ENCODE peak calls at places on chromosome 6, in ten cellular contexts. A is endodermal cell; Q is SJCRH30; R is left ventricle myocardium inferior; M is IMR-90; U is aorta; B is CD4-positive, alpha-beta T cell; I is body of pancreas; O is adrenal gland; C is epithelial cell of prostate. N is an unnamed sample.

GRCh38 chr6:167219967-167220512 is 62.3 kb upstream of the GPR31 start:
- DNase-seq in I (no peak), M (no peak), B (no peak), U (no peak), O (no peak), R (no peak), C (no peak), A (peak), Q (no peak), N (no peak)

GRCh38 chr6:154907293-154907692 is 87.8 kb upstream of the TIAM2 start:
- DNase-seq in Q (no peak), O (no peak), R (no peak), A (no peak), C (no peak), U (peak), I (no peak), M (peak), B (no peak), N (no peak)

GRCh38 chr6:30589754-30590358 is 18.6 kb downstream of the ABCF1 start:
- DNase-seq in O (no peak), Q (no peak), C (no peak), I (no peak), U (no peak), A (no peak), B (no peak), R (no peak), M (no peak), N (peak)

GRCh38 chr6:120620900-120621299 is 713.4 kb downstream of the TBC1D32 start:
- DNase-seq in U (no peak), O (no peak), I (no peak), M (no peak), A (no peak), B (no peak), R (no peak), C (no peak), Q (no peak), N (no peak)

GRCh38 chr6:111113731-111114438 is 26.6 kb downstream of the SLC16A10 start:
- DNase-seq in B (no peak), I (peak), Q (peak), C (no peak), A (peak), R (peak), U (peak), M (peak), O (peak), N (peak)

GRCh38 chr6:144265390-144265789 is 19.7 kb upstream of the UTRN start:
- DNase-seq in B (no peak), R (no peak), M (peak), A (peak), Q (peak), O (no peak), U (no peak), I (peak), C (no peak), N (no peak)

GRCh38 chr6:116412270-116412669 is 41.5 kb downstream of the DSE start:
- DNase-seq in U (no peak), I (no peak), M (no peak), B (no peak), O (no peak), Q (peak), A (no peak), R (no peak), C (no peak), N (no peak)

GRCh38 chr6:144349690-144350132 is 64.6 kb downstream of the UTRN start:
- DNase-seq in U (no peak), B (no peak), A (no peak), O (peak), C (no peak), Q (no peak), I (no peak), M (peak), R (no peak), N (no peak)

GRCh38 chr6:14055541-14055940 is 62.0 kb upstream of the CD83 start:
- DNase-seq in U (no peak), C (no peak), B (no peak), Q (no peak), A (no peak), I (no peak), M (no peak), R (no peak), O (no peak), N (no peak)

GRCh38 chr6:141552463-141552862 is 580.3 kb upstream of the GJE1 start:
- DNase-seq in I (peak), O (no peak), R (no peak), U (no peak), C (peak), B (no peak), A (no peak), Q (no peak), M (peak), N (no peak)

GRCh38 chr6:70474751-70475150 is 61.4 kb downstream of the FAM135A start:
- DNase-seq in O (no peak), M (peak), C (no peak), U (no peak), I (no peak), R (no peak), Q (no peak), A (peak), B (no peak), N (no peak)

GRCh38 chr6:159540152-159540551 is 152.9 kb downstream of the SOD2 start:
- DNase-seq in C (no peak), R (no peak), B (no peak), A (peak), U (no peak), I (no peak), M (no peak), O (no peak), Q (peak), N (no peak)

GRCh38 chr6:140809694-140810101 is 1323.0 kb upstream of the GJE1 start:
- DNase-seq in B (no peak), Q (no peak), I (no peak), U (no peak), A (no peak), C (no peak), M (no peak), R (no peak), O (no peak), N (no peak)

GRCh38 chr6:44010411-44011349 is 116.6 kb downstream of the MRPL14 start:
- DNase-seq in O (peak), Q (peak), B (no peak), U (peak), R (peak), M (peak), I (peak), A (peak), C (no peak), N (no peak)

GRCh38 chr6:37502703-37503485 is 3.2 kb upstream of the CCDC167 start:
- DNase-seq in O (no peak), C (no peak), U (no peak), B (peak), I (no peak), M (no peak), Q (no peak), A (no peak), R (no peak), N (no peak)

GRCh38 chr6:138371720-138372119 is 6.0 kb upstream of the SMIM28 start:
- DNase-seq in R (no peak), M (no peak), U (no peak), B (no peak), A (no peak), Q (peak), I (no peak), C (no peak), O (no peak), N (no peak)

GRCh38 chr6:113854531-113855499 is 2.3 kb upstream of the MARCKS start:
- DNase-seq in B (no peak), C (no peak), R (peak), A (peak), M (peak), O (peak), U (peak), I (peak), Q (peak), N (peak)
- H3K27ac ChIP-seq in B (no peak), C (peak), R (peak), A (peak), M (peak), O (peak), U (no peak), I (peak), Q (peak), N (peak)

GRCh38 chr6:95110767-95111166 is 466.6 kb upstream of the MANEA start:
- DNase-seq in M (no peak), B (no peak), A (no peak), R (no peak), I (no peak), Q (no peak), U (no peak), O (no peak), C (no peak), N (no peak)

GRCh38 chr6:95109212-95109611 is 468.1 kb upstream of the MANEA start:
- DNase-seq in I (no peak), R (no peak), B (no peak), M (no peak), O (no peak), Q (no peak), A (no peak), U (no peak), C (no peak), N (no peak)
- H3K27ac ChIP-seq in I (no peak), R (no peak), B (no peak), M (no peak), O (no peak), Q (no peak), A (no peak), U (no peak), C (no peak), N (no peak)

DNA sequence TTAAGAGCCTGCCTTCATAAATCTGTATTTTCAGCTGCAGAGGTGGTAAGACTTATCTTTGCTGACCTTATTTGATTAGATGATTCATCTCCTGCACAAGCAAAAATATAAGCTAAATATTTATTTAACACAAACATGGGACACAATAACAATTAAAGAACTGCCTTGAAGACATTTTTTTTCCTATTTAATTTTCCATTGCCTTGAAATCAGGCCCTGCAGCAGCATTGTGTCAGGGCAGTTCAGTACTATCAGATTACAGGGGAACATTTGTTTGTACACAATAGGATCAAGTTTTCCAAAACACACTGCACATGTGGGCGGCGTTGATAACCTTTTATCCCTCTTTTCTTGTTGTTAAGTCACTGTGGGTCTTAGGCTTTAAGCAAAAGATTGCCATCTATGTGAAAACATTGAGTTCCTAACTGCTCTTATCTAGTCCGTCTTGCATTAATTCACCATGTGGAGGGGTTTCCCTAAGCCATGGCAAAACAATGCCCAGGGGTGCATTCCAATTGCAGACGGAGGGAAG is 7.4 kb downstream of the ADGRF5 start:
- DNase-seq in I (no peak), Q (no peak), O (no peak), R (no peak), M (no peak), A (no peak), C (no peak), B (no peak), U (no peak), N (no peak)
- H3K27ac ChIP-seq in I (no peak), Q (no peak), O (no peak), R (peak), M (no peak), A (no peak), C (no peak), B (no peak), U (no peak), N (peak)

GRCh38 chr6:165628955-165629354 is 34.1 kb downstream of the PDE10A start:
- DNase-seq in U (no peak), C (no peak), R (no peak), O (no peak), M (no peak), B (no peak), Q (no peak), I (no peak), A (no peak), N (no peak)

GRCh38 chr6:165630544-165630953 is 32.5 kb downstream of the PDE10A start:
- DNase-seq in R (no peak), B (no peak), Q (no peak), C (no peak), U (no peak), O (no peak), I (no peak), M (peak), A (no peak), N (no peak)

GRCh38 chr6:165634486-165634885 is 28.6 kb downstream of the PDE10A start:
- DNase-seq in I (no peak), M (no peak), B (no peak), C (no peak), U (no peak), O (no peak), R (no peak), A (no peak), Q (no peak), N (no peak)

GRCh38 chr6:165634076-165634475 is 29.0 kb downstream of the PDE10A start:
- DNase-seq in R (no peak), M (no peak), I (no peak), A (no peak), O (no peak), Q (no peak), B (no peak), C (no peak), U (no peak), N (no peak)

GRCh38 chr6:165632194-165632593 is 30.8 kb downstream of the PDE10A start:
- DNase-seq in Q (no peak), C (no peak), M (peak), O (no peak), I (no peak), B (no peak), A (no peak), U (no peak), R (no peak), N (no peak)
- H3K27ac ChIP-seq in Q (no peak), C (no peak), M (no peak), O (no peak), I (no peak), B (no peak), A (no peak), U (no peak), R (peak), N (no peak)

DNA sequence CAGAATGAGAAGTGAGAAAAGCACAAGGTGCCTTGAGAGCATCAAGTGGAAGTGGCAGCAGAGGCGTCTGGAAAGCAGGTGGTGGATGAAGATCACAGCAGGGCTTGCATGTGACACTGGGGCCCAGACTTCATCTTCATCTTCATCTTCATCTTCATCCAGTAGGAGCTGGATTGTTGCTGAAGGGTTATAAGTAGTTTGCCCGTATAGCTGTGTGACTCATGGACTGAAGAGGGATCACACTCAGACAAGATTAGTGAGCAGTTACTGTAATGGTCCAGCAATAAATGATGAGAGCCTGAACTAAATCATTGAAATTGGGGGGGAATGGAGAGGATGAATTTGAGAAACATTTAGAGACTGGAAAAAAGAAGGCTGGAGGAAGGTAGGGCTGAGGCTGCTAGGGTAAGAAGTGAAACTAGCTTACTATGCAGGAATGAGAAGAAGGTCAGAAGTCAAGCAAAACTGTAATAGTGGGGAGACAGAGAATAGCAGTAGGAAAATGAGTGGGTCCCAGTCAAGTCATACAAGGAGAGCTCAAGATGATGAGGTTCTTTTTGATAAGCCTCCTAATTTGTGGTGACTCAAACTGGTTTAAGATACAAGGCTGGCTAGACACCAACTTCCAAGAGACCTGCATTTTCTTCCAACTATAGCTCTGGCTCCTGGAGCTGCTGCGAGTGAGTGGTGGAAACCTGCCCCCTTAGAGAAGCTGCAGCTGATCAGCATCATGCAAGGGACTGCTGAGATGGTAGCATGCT is 92.3 kb upstream of the BEND6 start:
- DNase-seq in I (no peak), R (no peak), M (peak), O (no peak), Q (no peak), A (no peak), C (no peak), U (no peak), B (no peak), N (no peak)
- H3K27ac ChIP-seq in I (no peak), R (no peak), M (peak), O (no peak), Q (peak), A (no peak), C (peak), U (no peak), B (no peak), N (no peak)

DNA sequence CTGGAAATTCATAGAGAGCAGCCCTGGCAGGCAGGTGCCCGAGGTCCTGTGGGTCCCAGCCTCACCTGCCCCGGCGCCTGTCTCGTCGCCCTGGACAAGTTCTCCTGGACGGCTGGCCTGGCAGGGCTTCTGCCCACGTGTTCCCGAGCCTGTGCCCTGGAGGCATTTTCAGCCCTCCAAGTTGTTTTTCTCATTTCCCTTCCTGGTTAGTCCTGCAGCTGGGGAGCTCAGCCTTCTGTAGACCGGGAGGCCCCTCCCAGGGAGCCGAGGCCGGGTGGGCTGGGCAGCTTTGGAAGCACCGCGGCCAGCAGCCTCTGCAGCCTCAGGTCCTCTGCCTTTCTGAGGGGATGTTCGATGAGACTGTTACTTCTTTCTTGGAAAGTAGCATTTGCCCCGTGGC is 207.3 kb downstream of the SMOC2 start:
- DNase-seq in U (no peak), B (no peak), M (no peak), A (no peak), R (no peak), O (no peak), I (peak), Q (peak), C (no peak), N (peak)
- H3K27ac ChIP-seq in U (no peak), B (no peak), M (no peak), A (no peak), R (peak), O (no peak), I (no peak), Q (no peak), C (no peak), N (no peak)

DNA sequence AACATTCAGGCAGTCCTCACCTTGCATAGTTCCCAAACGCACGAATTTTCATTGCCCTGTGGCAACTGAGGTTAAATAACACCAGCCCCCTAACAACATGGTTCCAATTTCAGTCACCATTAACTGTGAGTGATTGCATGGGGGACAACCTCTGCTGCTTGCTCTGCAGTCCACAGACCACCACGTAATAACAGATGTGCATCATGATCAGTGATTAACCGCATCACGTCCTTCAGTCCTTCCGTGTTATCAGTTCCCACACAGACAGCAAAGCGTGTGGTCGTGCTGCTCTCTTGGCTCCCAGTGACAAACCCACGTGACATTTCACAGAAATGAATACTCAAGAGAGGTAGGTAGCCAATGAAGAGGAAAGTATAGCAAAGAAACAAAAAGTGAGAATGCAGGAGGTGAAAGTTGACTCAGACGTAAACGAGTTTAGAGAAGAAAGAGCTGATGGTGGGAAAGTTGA is 95.9 kb downstream of the LY86 start:
- DNase-seq in R (no peak), O (no peak), U (no peak), M (no peak), A (no peak), C (no peak), Q (no peak), I (no peak), B (no peak), N (no peak)
- H3K27ac ChIP-seq in R (no peak), O (no peak), U (no peak), M (no peak), A (no peak), C (no peak), Q (no peak), I (peak), B (no peak), N (no peak)

GRCh38 chr6:6738108-6738507 is 149.6 kb downstream of the LY86 start:
- DNase-seq in R (no peak), U (no peak), M (no peak), C (no peak), B (no peak), I (no peak), Q (no peak), O (peak), A (no peak), N (no peak)

GRCh38 chr6:6736753-6737654 is 148.5 kb downstream of the LY86 start:
- DNase-seq in I (no peak), A (peak), R (peak), Q (no peak), O (peak), M (no peak), C (no peak), B (no peak), U (peak), N (no peak)

GRCh38 chr6:6734463-6735455 is 146.2 kb downstream of the LY86 start:
- DNase-seq in Q (no peak), O (peak), U (no peak), R (no peak), B (no peak), M (no peak), I (no peak), C (no peak), A (no peak), N (no peak)

GRCh38 chr6:6738922-6739717 is 150.6 kb downstream of the LY86 start:
- DNase-seq in M (no peak), A (no peak), B (no peak), R (no peak), Q (no peak), U (no peak), I (no peak), O (peak), C (no peak), N (no peak)

DNA sequence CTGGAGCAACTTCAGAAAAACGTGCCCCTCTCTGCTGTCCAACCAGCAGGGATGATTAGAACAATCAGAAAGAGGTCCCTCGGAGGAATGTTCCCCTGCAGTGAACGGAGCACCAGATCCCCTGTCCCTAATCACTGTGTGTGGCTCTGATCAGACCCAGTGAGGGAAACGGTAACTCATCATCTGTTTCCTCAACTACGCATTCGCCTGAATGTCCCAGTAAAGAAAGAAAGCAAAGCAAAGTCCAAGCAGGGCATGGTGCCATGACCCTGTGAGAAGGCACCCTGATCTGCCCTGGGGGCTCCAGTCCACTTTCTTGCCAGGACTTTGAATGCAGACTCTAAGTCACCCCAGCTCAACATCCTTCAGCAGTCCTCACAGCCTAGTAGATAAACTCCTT is 149.1 kb downstream of the LY86 start:
- DNase-seq in C (no peak), R (no peak), Q (no peak), A (no peak), U (no peak), M (no peak), I (no peak), O (no peak), B (no peak), N (no peak)
- H3K27ac ChIP-seq in C (no peak), R (peak), Q (no peak), A (no peak), U (no peak), M (no peak), I (no peak), O (peak), B (no peak), N (peak)

GRCh38 chr6:17477356-17477755 is 84.0 kb downstream of the CAP2 start:
- DNase-seq in I (no peak), B (no peak), Q (no peak), O (no peak), A (no peak), C (no peak), U (no peak), R (no peak), M (no peak), N (no peak)
- H3K27ac ChIP-seq in I (no peak), B (no peak), Q (no peak), O (no peak), A (no peak), C (no peak), U (no peak), R (no peak), M (no peak), N (no peak)